ENCODE peak calls at places on chromosomes 12 and 14, in eight cellular contexts. One of them, this sample, is unnamed. For H3K36me3, the result is how much of the 10 kb centered on the place peaks cover.

GRCh38 chr14:102418853-102419240 is 56.1 kb downstream of the TECPR2 start:
- DNase-seq in naive thymus-derived CD4-positive, alpha-beta T cell: no peak
- DNase-seq in GM23248: no peak
- DNase-seq in esophagus muscularis mucosa: no peak
- DNase-seq in tibial artery: no peak
- DNase-seq in mesenchymal stem cell: no peak
- DNase-seq in cardiac muscle cell: no peak
- DNase-seq in aorta: no peak
- DNase-seq in this sample: no peak

GRCh38 chr14:56555921-56556570 is 23.6 kb upstream of the TMEM260 start:
- DNase-seq in cardiac muscle cell: peak
- DNase-seq in aorta: no peak
- DNase-seq in mesenchymal stem cell: peak
- DNase-seq in naive thymus-derived CD4-positive, alpha-beta T cell: no peak
- DNase-seq in tibial artery: no peak
- DNase-seq in esophagus muscularis mucosa: no peak
- DNase-seq in GM23248: peak
- DNase-seq in this sample: no peak

GRCh38 chr14:77580964-77581505 is 35.4 kb downstream of the SPTLC2 start:
- DNase-seq in cardiac muscle cell: no peak
- DNase-seq in GM23248: peak
- DNase-seq in naive thymus-derived CD4-positive, alpha-beta T cell: no peak
- DNase-seq in aorta: no peak
- DNase-seq in esophagus muscularis mucosa: no peak
- DNase-seq in mesenchymal stem cell: peak
- DNase-seq in tibial artery: no peak
- DNase-seq in this sample: no peak

GRCh38 chr14:34501997-34502396 is 37.5 kb downstream of the EAPP start:
- DNase-seq in mesenchymal stem cell: no peak
- DNase-seq in aorta: no peak
- DNase-seq in GM23248: peak
- DNase-seq in cardiac muscle cell: no peak
- DNase-seq in tibial artery: no peak
- DNase-seq in esophagus muscularis mucosa: no peak
- DNase-seq in naive thymus-derived CD4-positive, alpha-beta T cell: no peak
- DNase-seq in this sample: no peak

GRCh38 chr12:54197037-54197909 is 8.5 kb upstream of the SMUG1 start:
- DNase-seq in cardiac muscle cell: no peak
- DNase-seq in mesenchymal stem cell: peak
- DNase-seq in tibial artery: no peak
- DNase-seq in naive thymus-derived CD4-positive, alpha-beta T cell: no peak
- DNase-seq in aorta: no peak
- DNase-seq in GM23248: peak
- DNase-seq in esophagus muscularis mucosa: no peak
- DNase-seq in this sample: peak

GRCh38 chr14:33509927-33510535 is 440.8 kb downstream of the EGLN3 start:
- DNase-seq in mesenchymal stem cell: peak
- DNase-seq in esophagus muscularis mucosa: no peak
- DNase-seq in aorta: no peak
- DNase-seq in GM23248: peak
- DNase-seq in cardiac muscle cell: no peak
- DNase-seq in tibial artery: no peak
- DNase-seq in naive thymus-derived CD4-positive, alpha-beta T cell: no peak
- DNase-seq in this sample: peak

GRCh38 chr12:99981639-99982190 is 3.0 kb downstream of the ANKS1B start:
- DNase-seq in aorta: no peak
- DNase-seq in naive thymus-derived CD4-positive, alpha-beta T cell: no peak
- DNase-seq in esophagus muscularis mucosa: no peak
- DNase-seq in tibial artery: no peak
- DNase-seq in mesenchymal stem cell: no peak
- DNase-seq in GM23248: no peak
- DNase-seq in cardiac muscle cell: no peak
- DNase-seq in this sample: no peak

GRCh38 chr14:95597784-95598204 is 62.9 kb downstream of the GLRX5 start:
- DNase-seq in cardiac muscle cell: peak
- DNase-seq in mesenchymal stem cell: no peak
- DNase-seq in naive thymus-derived CD4-positive, alpha-beta T cell: no peak
- DNase-seq in esophagus muscularis mucosa: no peak
- DNase-seq in GM23248: peak
- DNase-seq in tibial artery: no peak
- DNase-seq in aorta: no peak
- DNase-seq in this sample: peak

GRCh38 chr14:96631621-96632362 is 129.6 kb downstream of the PAPOLA start:
- DNase-seq in naive thymus-derived CD4-positive, alpha-beta T cell: peak
- DNase-seq in mesenchymal stem cell: no peak
- DNase-seq in tibial artery: peak
- DNase-seq in aorta: no peak
- DNase-seq in esophagus muscularis mucosa: peak
- DNase-seq in GM23248: no peak
- DNase-seq in cardiac muscle cell: no peak
- DNase-seq in this sample: peak

GRCh38 chr12:113242560-113242959 is 21.3 kb downstream of the TPCN1 start:
- DNase-seq in mesenchymal stem cell: no peak
- DNase-seq in naive thymus-derived CD4-positive, alpha-beta T cell: no peak
- DNase-seq in esophagus muscularis mucosa: no peak
- DNase-seq in tibial artery: no peak
- DNase-seq in aorta: no peak
- DNase-seq in GM23248: no peak
- DNase-seq in cardiac muscle cell: no peak
- DNase-seq in this sample: no peak

GRCh38 chr12:14403711-14404164 is 38.3 kb downstream of the ATF7IP start:
- DNase-seq in aorta: no peak
- DNase-seq in tibial artery: no peak
- DNase-seq in mesenchymal stem cell: peak
- DNase-seq in esophagus muscularis mucosa: no peak
- DNase-seq in GM23248: peak
- DNase-seq in naive thymus-derived CD4-positive, alpha-beta T cell: no peak
- DNase-seq in cardiac muscle cell: peak
- DNase-seq in this sample: no peak

GRCh38 chr12:56724660-56724988 is 475 bp downstream of the NACA start:
- DNase-seq in aorta: no peak
- DNase-seq in naive thymus-derived CD4-positive, alpha-beta T cell: no peak
- DNase-seq in cardiac muscle cell: peak
- DNase-seq in GM23248: peak
- DNase-seq in mesenchymal stem cell: peak
- DNase-seq in esophagus muscularis mucosa: no peak
- DNase-seq in tibial artery: no peak
- DNase-seq in this sample: no peak

GRCh38 chr12:19712041-19712440 is 272.7 kb downstream of the AEBP2 start:
- DNase-seq in tibial artery: no peak
- DNase-seq in aorta: no peak
- DNase-seq in naive thymus-derived CD4-positive, alpha-beta T cell: no peak
- DNase-seq in esophagus muscularis mucosa: no peak
- DNase-seq in cardiac muscle cell: no peak
- DNase-seq in GM23248: peak
- DNase-seq in mesenchymal stem cell: peak
- DNase-seq in this sample: peak

GRCh38 chr12:75819512-75819911 is 212.1 kb downstream of the PHLDA1 start:
- DNase-seq in mesenchymal stem cell: no peak
- DNase-seq in GM23248: no peak
- DNase-seq in naive thymus-derived CD4-positive, alpha-beta T cell: no peak
- DNase-seq in esophagus muscularis mucosa: no peak
- DNase-seq in tibial artery: no peak
- DNase-seq in aorta: no peak
- DNase-seq in cardiac muscle cell: no peak
- DNase-seq in this sample: no peak

GRCh38 chr12:105483691-105484090 is 153.2 kb downstream of the C12orf75 start:
- DNase-seq in cardiac muscle cell: no peak
- DNase-seq in aorta: no peak
- DNase-seq in GM23248: no peak
- DNase-seq in tibial artery: no peak
- DNase-seq in esophagus muscularis mucosa: no peak
- DNase-seq in naive thymus-derived CD4-positive, alpha-beta T cell: no peak
- DNase-seq in mesenchymal stem cell: no peak
- DNase-seq in this sample: no peak

DNA sequence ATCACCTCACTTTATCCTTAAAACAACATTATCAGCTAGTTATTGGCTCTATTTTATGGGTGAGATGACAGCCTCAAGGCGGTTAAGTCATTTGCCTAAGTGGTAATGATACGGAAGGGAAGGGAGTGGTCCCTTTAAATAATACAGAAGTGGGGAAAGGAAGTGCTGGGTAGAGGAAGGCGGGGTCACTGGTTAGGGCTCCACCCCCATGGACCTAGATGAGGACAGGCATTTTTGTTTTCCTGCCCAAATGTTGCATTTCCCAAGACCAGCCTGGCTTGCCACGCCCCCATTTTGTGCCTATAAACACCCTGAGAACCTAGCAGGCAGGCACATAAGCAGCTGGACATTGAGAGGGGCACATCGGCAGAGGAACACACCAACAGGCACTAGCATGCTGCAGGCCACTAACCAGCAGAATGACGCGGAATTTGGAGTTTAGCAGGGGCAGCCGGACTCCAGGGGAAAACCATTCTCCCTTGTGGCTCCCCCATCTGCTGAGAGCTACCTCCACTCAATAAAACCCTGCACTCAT is 100.9 kb downstream of the EPS8 start:
- DNase-seq in naive thymus-derived CD4-positive, alpha-beta T cell: no peak
- DNase-seq in GM23248: no peak
- DNase-seq in cardiac muscle cell: no peak
- DNase-seq in aorta: peak
- DNase-seq in esophagus muscularis mucosa: peak
- DNase-seq in tibial artery: peak
- DNase-seq in mesenchymal stem cell: no peak
- DNase-seq in this sample: peak
- H3K36me3 ChIP-seq in naive thymus-derived CD4-positive, alpha-beta T cell: under half
- H3K36me3 ChIP-seq in GM23248: under half
- H3K36me3 ChIP-seq in cardiac muscle cell: under half
- H3K36me3 ChIP-seq in aorta: under half
- H3K36me3 ChIP-seq in esophagus muscularis mucosa: under half
- H3K36me3 ChIP-seq in tibial artery: under half
- H3K36me3 ChIP-seq in mesenchymal stem cell: under half
- H3K36me3 ChIP-seq in this sample: under half

DNA sequence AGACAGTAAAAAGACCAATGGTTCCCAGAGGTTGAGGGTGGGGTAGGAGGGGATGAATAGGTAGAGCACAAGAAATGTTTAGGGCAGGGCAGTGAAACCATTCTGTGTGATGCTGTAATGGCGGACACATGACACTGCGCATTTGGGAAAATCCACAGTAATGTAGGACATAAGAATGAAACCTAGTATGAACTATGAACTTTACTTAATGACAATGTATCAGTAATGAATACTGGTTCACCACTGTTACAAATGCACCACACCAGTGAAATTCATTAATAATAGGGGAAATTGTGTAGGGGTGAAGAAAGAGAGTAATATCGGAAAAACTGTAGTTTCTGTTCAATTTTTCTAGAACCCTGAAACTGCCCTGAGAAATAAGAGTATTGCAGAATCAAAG is 5.6 kb downstream of the ERH start:
- DNase-seq in cardiac muscle cell: no peak
- DNase-seq in naive thymus-derived CD4-positive, alpha-beta T cell: no peak
- DNase-seq in GM23248: no peak
- DNase-seq in tibial artery: no peak
- DNase-seq in aorta: no peak
- DNase-seq in esophagus muscularis mucosa: no peak
- DNase-seq in mesenchymal stem cell: no peak
- DNase-seq in this sample: no peak
- H3K36me3 ChIP-seq in cardiac muscle cell: under half
- H3K36me3 ChIP-seq in naive thymus-derived CD4-positive, alpha-beta T cell: under half
- H3K36me3 ChIP-seq in GM23248: half or more
- H3K36me3 ChIP-seq in tibial artery: half or more
- H3K36me3 ChIP-seq in aorta: under half
- H3K36me3 ChIP-seq in esophagus muscularis mucosa: under half
- H3K36me3 ChIP-seq in mesenchymal stem cell: under half
- H3K36me3 ChIP-seq in this sample: half or more

GRCh38 chr12:4555804-4556203 is 6.2 kb upstream of the DYRK4 start:
- DNase-seq in mesenchymal stem cell: peak
- DNase-seq in aorta: no peak
- DNase-seq in esophagus muscularis mucosa: no peak
- DNase-seq in tibial artery: no peak
- DNase-seq in cardiac muscle cell: no peak
- DNase-seq in GM23248: peak
- DNase-seq in naive thymus-derived CD4-positive, alpha-beta T cell: no peak
- DNase-seq in this sample: no peak

GRCh38 chr12:4553943-4554342 is 8.1 kb upstream of the DYRK4 start:
- DNase-seq in esophagus muscularis mucosa: no peak
- DNase-seq in cardiac muscle cell: no peak
- DNase-seq in GM23248: no peak
- DNase-seq in naive thymus-derived CD4-positive, alpha-beta T cell: no peak
- DNase-seq in mesenchymal stem cell: no peak
- DNase-seq in aorta: no peak
- DNase-seq in tibial artery: no peak
- DNase-seq in this sample: no peak

GRCh38 chr12:4562034-4562657 is at the start of gene DYRK4:
- DNase-seq in esophagus muscularis mucosa: no peak
- DNase-seq in aorta: peak
- DNase-seq in naive thymus-derived CD4-positive, alpha-beta T cell: no peak
- DNase-seq in cardiac muscle cell: peak
- DNase-seq in tibial artery: peak
- DNase-seq in GM23248: peak
- DNase-seq in mesenchymal stem cell: peak
- DNase-seq in this sample: peak

GRCh38 chr12:4556730-4557519 is 5.1 kb upstream of the DYRK4 start:
- DNase-seq in aorta: no peak
- DNase-seq in cardiac muscle cell: no peak
- DNase-seq in esophagus muscularis mucosa: no peak
- DNase-seq in GM23248: no peak
- DNase-seq in mesenchymal stem cell: no peak
- DNase-seq in naive thymus-derived CD4-positive, alpha-beta T cell: no peak
- DNase-seq in tibial artery: no peak
- DNase-seq in this sample: no peak
- H3K36me3 ChIP-seq in aorta: under half
- H3K36me3 ChIP-seq in cardiac muscle cell: under half
- H3K36me3 ChIP-seq in esophagus muscularis mucosa: under half
- H3K36me3 ChIP-seq in GM23248: under half
- H3K36me3 ChIP-seq in mesenchymal stem cell: under half
- H3K36me3 ChIP-seq in naive thymus-derived CD4-positive, alpha-beta T cell: under half
- H3K36me3 ChIP-seq in tibial artery: under half
- H3K36me3 ChIP-seq in this sample: under half

DNA sequence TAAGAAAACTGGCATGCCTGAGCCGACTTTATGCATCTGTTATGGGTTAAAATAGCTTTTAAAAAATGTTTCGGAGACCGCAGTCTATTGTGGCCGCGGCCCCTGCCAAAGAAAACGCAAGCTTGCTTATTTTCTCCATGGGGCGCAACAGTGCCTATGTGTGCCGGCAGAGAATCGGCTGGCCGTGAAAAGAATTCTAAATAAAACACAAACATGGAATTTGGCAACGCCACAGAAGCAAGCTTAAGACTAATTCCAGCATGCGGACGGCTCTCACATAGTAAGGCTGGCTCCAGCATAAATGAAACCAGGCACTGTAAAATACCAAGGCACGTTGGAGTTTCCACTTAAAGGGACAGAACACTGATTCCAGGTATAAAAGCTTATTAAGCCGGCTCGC is 56.7 kb downstream of the BCL11B start:
- DNase-seq in esophagus muscularis mucosa: no peak
- DNase-seq in GM23248: peak
- DNase-seq in tibial artery: no peak
- DNase-seq in cardiac muscle cell: no peak
- DNase-seq in aorta: peak
- DNase-seq in mesenchymal stem cell: no peak
- DNase-seq in naive thymus-derived CD4-positive, alpha-beta T cell: no peak
- DNase-seq in this sample: peak
- H3K36me3 ChIP-seq in esophagus muscularis mucosa: under half
- H3K36me3 ChIP-seq in GM23248: under half
- H3K36me3 ChIP-seq in tibial artery: under half
- H3K36me3 ChIP-seq in cardiac muscle cell: under half
- H3K36me3 ChIP-seq in aorta: under half
- H3K36me3 ChIP-seq in mesenchymal stem cell: under half
- H3K36me3 ChIP-seq in naive thymus-derived CD4-positive, alpha-beta T cell: under half
- H3K36me3 ChIP-seq in this sample: under half

This sample was measured in MG63.